ENCODE peak calls at places on chromosome 10, in nine cellular contexts. B, Z, T, L, X, N, P, J and A are unnamed samples.
A peak's percentile ranks its signal among the peaks of the same experiment; 100 is the strongest.

GRCh38 chr10:17216217-17216900 is 11.7 kb upstream of the VIM start:
- DNase-seq in B (no peak), Z (peak; percentile 84), T (no peak), L (peak; percentile 35), X (no peak), N (peak; percentile 99), P (peak; percentile 99), J (peak; percentile 93), A (no peak)

GRCh38 chr10:99234739-99235468 is 748 bp downstream of the HPSE2 start:
- DNase-seq in B (no peak), Z (no peak), T (no peak), L (no peak), X (no peak), N (peak; percentile 17), P (no peak), J (no peak), A (no peak)

GRCh38 chr10:100229819-100230422 is 525 bp upstream of the CHUK start:
- DNase-seq in B (no peak), Z (no peak), T (no peak), L (no peak), X (no peak), N (no peak), P (no peak), J (no peak), A (no peak)

GRCh38 chr10:29353291-29353690 is 64.4 kb downstream of the LYZL1 start:
- DNase-seq in B (no peak), Z (no peak), T (no peak), L (no peak), X (no peak), N (no peak), P (no peak), J (no peak), A (no peak)

GRCh38 chr10:17655567-17656146 is 11.7 kb downstream of the STAM start:
- DNase-seq in B (no peak), Z (no peak), T (no peak), L (no peak), X (no peak), N (no peak), P (no peak), J (no peak), A (no peak)

GRCh38 chr10:5948999-5949759 is 28.2 kb downstream of the IL15RA start:
- DNase-seq in B (no peak), Z (peak; percentile 40), T (peak; percentile 74), L (peak; percentile 75), X (peak; percentile 68), N (peak; percentile 72), P (no peak), J (peak; percentile 77), A (no peak)

GRCh38 chr10:129800796-129801340 is 163.2 kb downstream of the EBF3 start:
- DNase-seq in B (no peak), Z (no peak), T (no peak), L (no peak), X (no peak), N (no peak), P (no peak), J (no peak), A (no peak)

GRCh38 chr10:34922138-34922537 is 107.0 kb upstream of the PARD3 start:
- DNase-seq in B (no peak), Z (no peak), T (no peak), L (no peak), X (no peak), N (peak; percentile 19), P (no peak), J (peak; percentile 37), A (no peak)

GRCh38 chr10:126931548-126931947 is 26.3 kb downstream of the DOCK1 start:
- DNase-seq in B (no peak), Z (no peak), T (no peak), L (no peak), X (no peak), N (no peak), P (no peak), J (no peak), A (no peak)

GRCh38 chr10:96270564-96270963 is 805 bp downstream of the BLNK start:
- DNase-seq in B (no peak), Z (no peak), T (no peak), L (no peak), X (no peak), N (no peak), P (no peak), J (no peak), A (no peak)

GRCh38 chr10:112756118-112756512 is 193.9 kb upstream of the TCF7L2 start:
- DNase-seq in B (no peak), Z (no peak), T (no peak), L (no peak), X (no peak), N (no peak), P (no peak), J (no peak), A (no peak)

GRCh38 chr10:112752268-112752667 is 197.8 kb upstream of the TCF7L2 start:
- DNase-seq in B (no peak), Z (no peak), T (no peak), L (no peak), X (no peak), N (peak; percentile 37), P (no peak), J (no peak), A (no peak)

GRCh38 chr10:112755446-112756117 is 194.5 kb upstream of the TCF7L2 start:
- DNase-seq in B (no peak), Z (no peak), T (no peak), L (no peak), X (no peak), N (no peak), P (no peak), J (no peak), A (no peak)

GRCh38 chr10:112751651-112752050 is 198.4 kb upstream of the TCF7L2 start:
- DNase-seq in B (no peak), Z (no peak), T (no peak), L (no peak), X (no peak), N (no peak), P (no peak), J (no peak), A (no peak)

DNA sequence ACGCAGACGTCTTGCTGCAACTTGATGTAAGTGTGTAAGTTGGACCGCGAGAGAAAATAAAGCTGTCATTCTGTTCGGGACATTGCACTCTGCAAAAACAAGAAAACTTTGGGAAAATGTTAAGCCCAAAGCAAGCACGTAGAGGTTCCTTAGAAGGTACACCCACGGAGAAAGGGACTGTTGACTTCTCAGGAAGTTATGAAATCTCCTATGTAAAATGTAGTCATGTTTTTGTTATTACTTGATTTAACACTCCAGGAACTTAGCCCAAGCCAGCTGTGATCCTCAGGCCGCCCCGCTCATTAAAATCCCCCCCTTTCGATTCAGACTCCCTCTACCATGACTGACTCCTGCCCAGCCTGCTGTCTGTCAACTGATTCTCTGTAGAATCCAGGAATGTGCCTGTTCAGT is 196.0 kb upstream of the TCF7L2 start:
- DNase-seq in B (no peak), Z (no peak), T (no peak), L (no peak), X (no peak), N (peak; percentile 63), P (no peak), J (peak; percentile 35), A (no peak)
- H3K4me3 ChIP-seq in B (no peak overlapping the region), Z (no peak overlapping the region), T (no peak overlapping the region), L (no peak overlapping the region), X (no peak overlapping the region), N (no peak overlapping the region), P (no peak overlapping the region), J (no peak overlapping the region), A (no peak overlapping the region)

DNA sequence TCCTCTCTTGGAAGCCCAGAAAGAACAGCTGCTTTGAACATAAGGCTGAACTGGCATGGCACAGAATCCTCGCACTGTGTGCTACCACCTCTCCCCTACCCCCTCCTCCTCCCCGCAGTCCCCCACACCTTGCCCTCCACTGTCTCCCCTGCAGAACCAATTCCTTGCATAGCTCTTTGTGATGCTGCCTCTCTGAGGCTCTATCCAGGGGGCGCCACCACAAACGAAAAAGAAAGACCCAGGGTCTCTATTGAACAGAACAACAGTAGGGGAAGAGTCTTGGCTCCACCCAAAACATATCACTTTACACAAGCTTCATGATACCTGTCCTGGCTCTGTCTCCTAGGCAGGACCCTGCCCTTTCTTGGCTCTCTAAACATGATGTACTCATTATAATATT is 26.2 kb upstream of the EBLN1 start:
- DNase-seq in B (no peak), Z (no peak), T (no peak), L (no peak), X (no peak), N (no peak), P (no peak), J (no peak), A (no peak)
- H3K4me3 ChIP-seq in B (no peak overlapping the region), Z (no peak overlapping the region), T (no peak overlapping the region), L (no peak overlapping the region), X (no peak overlapping the region), N (no peak overlapping the region), P (no peak overlapping the region), J (no peak overlapping the region), A (no peak overlapping the region)

DNA sequence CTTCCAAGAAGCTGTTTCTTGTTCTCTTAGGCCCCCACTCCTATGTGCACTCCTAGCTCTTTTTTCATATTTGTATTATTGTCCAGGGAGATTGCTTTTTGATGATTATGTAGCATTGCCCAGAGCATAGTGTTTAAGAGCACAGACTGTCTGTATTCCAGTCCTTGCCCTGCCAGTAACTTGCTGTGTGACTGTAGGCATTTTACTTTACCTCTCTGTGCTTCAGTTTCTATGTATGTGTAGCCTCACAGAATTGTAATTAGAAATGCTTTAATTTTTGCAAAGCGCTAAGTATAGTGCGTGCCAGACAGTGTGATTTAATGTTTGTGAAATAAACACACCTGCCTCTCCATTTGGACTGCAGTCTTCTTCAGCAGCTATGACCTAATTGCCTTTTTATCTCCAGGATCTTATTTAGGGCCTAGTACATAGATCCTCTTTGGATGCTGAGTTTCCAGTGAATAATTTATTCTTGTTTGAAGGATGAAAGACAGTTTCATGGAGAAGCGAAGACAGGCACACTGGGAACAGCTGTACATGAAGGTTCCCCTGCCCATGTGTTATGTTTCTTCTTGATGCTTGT is 1.4 kb downstream of the SEC23IP start:
- DNase-seq in B (no peak), Z (no peak), T (no peak), L (no peak), X (no peak), N (no peak), P (no peak), J (no peak), A (no peak)
- H3K4me3 ChIP-seq in B (peak overlapping the region; percentile 82), Z (peak overlapping the region; percentile 98), T (peak overlapping the region; percentile 11), L (no peak overlapping the region), X (no peak overlapping the region), N (peak overlapping the region; percentile 27), P (peak overlapping the region; percentile 17), J (peak overlapping the region; percentile 27), A (peak overlapping the region; percentile 82)

GRCh38 chr10:71021402-71021801 is 133.0 kb upstream of the PCBD1 start:
- DNase-seq in B (no peak), Z (no peak), T (no peak), L (no peak), X (no peak), N (no peak), P (no peak), J (no peak), A (no peak)

GRCh38 chr10:71028066-71028465 is 139.7 kb upstream of the PCBD1 start:
- DNase-seq in B (no peak), Z (no peak), T (no peak), L (no peak), X (no peak), N (no peak), P (no peak), J (no peak), A (no peak)

GRCh38 chr10:71029411-71029881 is 141.1 kb upstream of the PCBD1 start:
- DNase-seq in B (no peak), Z (no peak), T (no peak), L (no peak), X (peak; percentile 64), N (no peak), P (no peak), J (peak; percentile 76), A (no peak)

GRCh38 chr10:71024490-71024889 is 136.1 kb upstream of the PCBD1 start:
- DNase-seq in B (no peak), Z (no peak), T (no peak), L (no peak), X (no peak), N (no peak), P (no peak), J (no peak), A (no peak)

GRCh38 chr10:71025535-71025934 is 137.2 kb upstream of the PCBD1 start:
- DNase-seq in B (no peak), Z (no peak), T (peak; percentile 39), L (no peak), X (no peak), N (no peak), P (no peak), J (peak; percentile 54), A (no peak)
- H3K4me3 ChIP-seq in B (no peak overlapping the region), Z (no peak overlapping the region), T (no peak overlapping the region), L (no peak overlapping the region), X (no peak overlapping the region), N (no peak overlapping the region), P (no peak overlapping the region), J (no peak overlapping the region), A (no peak overlapping the region)